ENCODE peak calls at places on chromosome 9, in four cellular contexts. One of them, this sample, is unnamed.

GRCh38 chr9:91411096-91411771 is 12.4 kb downstream of the NFIL3 start:
- DNase-seq in cardiac fibroblast: peak
- DNase-seq in transverse colon: no peak
- DNase-seq in HFF-Myc: no peak
- DNase-seq in this sample: no peak

GRCh38 chr9:79465171-79465570 is 106.6 kb upstream of the TLE4 start:
- DNase-seq in cardiac fibroblast: no peak
- DNase-seq in transverse colon: no peak
- DNase-seq in HFF-Myc: no peak
- DNase-seq in this sample: no peak

GRCh38 chr9:119533509-119533908 is 164.3 kb upstream of the BRINP1 start:
- DNase-seq in cardiac fibroblast: no peak
- DNase-seq in transverse colon: no peak
- DNase-seq in HFF-Myc: no peak
- DNase-seq in this sample: no peak

GRCh38 chr9:81625969-81626368 is 63.4 kb downstream of the TLE1 start:
- DNase-seq in cardiac fibroblast: no peak
- DNase-seq in transverse colon: no peak
- DNase-seq in HFF-Myc: no peak
- DNase-seq in this sample: no peak

GRCh38 chr9:5186416-5187169 is 1.2 kb upstream of the INSL6 start:
- DNase-seq in cardiac fibroblast: peak
- DNase-seq in transverse colon: peak
- DNase-seq in HFF-Myc: peak
- DNase-seq in this sample: peak

GRCh38 chr9:110029422-110029814 is 178.5 kb downstream of the C9orf152 start:
- DNase-seq in cardiac fibroblast: peak
- DNase-seq in transverse colon: no peak
- DNase-seq in HFF-Myc: peak
- DNase-seq in this sample: no peak

GRCh38 chr9:36063804-36064447 is 27.2 kb downstream of the RECK start:
- DNase-seq in cardiac fibroblast: peak
- DNase-seq in transverse colon: no peak
- DNase-seq in HFF-Myc: no peak
- DNase-seq in this sample: no peak

GRCh38 chr9:106019017-106019692 is 324.8 kb downstream of the TMEM38B start:
- DNase-seq in cardiac fibroblast: no peak
- DNase-seq in transverse colon: no peak
- DNase-seq in HFF-Myc: no peak
- DNase-seq in this sample: no peak

GRCh38 chr9:74497750-74498615 is 848 bp downstream of the RORB start:
- DNase-seq in cardiac fibroblast: peak
- DNase-seq in transverse colon: no peak
- DNase-seq in HFF-Myc: no peak
- DNase-seq in this sample: no peak

GRCh38 chr9:136095495-136096058 is 488 bp upstream of the NACC2 start:
- DNase-seq in cardiac fibroblast: peak
- DNase-seq in transverse colon: no peak
- DNase-seq in HFF-Myc: no peak
- DNase-seq in this sample: no peak

GRCh38 chr9:94632736-94633135 is 6.6 kb downstream of the FBP1 start:
- DNase-seq in cardiac fibroblast: no peak
- DNase-seq in transverse colon: no peak
- DNase-seq in HFF-Myc: no peak
- DNase-seq in this sample: no peak

GRCh38 chr9:71774917-71775316 is 6.6 kb upstream of the CEMIP2 start:
- DNase-seq in cardiac fibroblast: no peak
- DNase-seq in transverse colon: no peak
- DNase-seq in HFF-Myc: no peak
- DNase-seq in this sample: no peak

GRCh38 chr9:20621553-20622329 is 558 bp downstream of the MLLT3 start:
- DNase-seq in cardiac fibroblast: peak
- DNase-seq in transverse colon: peak
- DNase-seq in HFF-Myc: peak
- DNase-seq in this sample: peak

GRCh38 chr9:35051069-35051967 is 21.1 kb downstream of the VCP start:
- DNase-seq in cardiac fibroblast: peak
- DNase-seq in transverse colon: peak
- DNase-seq in HFF-Myc: no peak
- DNase-seq in this sample: peak

GRCh38 chr9:77708416-77708815 is 60.3 kb upstream of the GNA14 start:
- DNase-seq in cardiac fibroblast: peak
- DNase-seq in transverse colon: no peak
- DNase-seq in HFF-Myc: no peak
- DNase-seq in this sample: no peak

GRCh38 chr9:86944974-86945867 is 2.1 kb downstream of the GAS1 start:
- DNase-seq in cardiac fibroblast: peak
- DNase-seq in transverse colon: no peak
- DNase-seq in HFF-Myc: no peak
- DNase-seq in this sample: no peak

GRCh38 chr9:18596920-18597319 is 123.0 kb downstream of the ADAMTSL1 start:
- DNase-seq in cardiac fibroblast: peak
- DNase-seq in transverse colon: no peak
- DNase-seq in HFF-Myc: no peak
- DNase-seq in this sample: no peak
- H3K4me3 ChIP-seq in cardiac fibroblast: no peak
- H3K4me3 ChIP-seq in transverse colon: no peak
- H3K4me3 ChIP-seq in HFF-Myc: no peak
- H3K4me3 ChIP-seq in this sample: no peak

DNA sequence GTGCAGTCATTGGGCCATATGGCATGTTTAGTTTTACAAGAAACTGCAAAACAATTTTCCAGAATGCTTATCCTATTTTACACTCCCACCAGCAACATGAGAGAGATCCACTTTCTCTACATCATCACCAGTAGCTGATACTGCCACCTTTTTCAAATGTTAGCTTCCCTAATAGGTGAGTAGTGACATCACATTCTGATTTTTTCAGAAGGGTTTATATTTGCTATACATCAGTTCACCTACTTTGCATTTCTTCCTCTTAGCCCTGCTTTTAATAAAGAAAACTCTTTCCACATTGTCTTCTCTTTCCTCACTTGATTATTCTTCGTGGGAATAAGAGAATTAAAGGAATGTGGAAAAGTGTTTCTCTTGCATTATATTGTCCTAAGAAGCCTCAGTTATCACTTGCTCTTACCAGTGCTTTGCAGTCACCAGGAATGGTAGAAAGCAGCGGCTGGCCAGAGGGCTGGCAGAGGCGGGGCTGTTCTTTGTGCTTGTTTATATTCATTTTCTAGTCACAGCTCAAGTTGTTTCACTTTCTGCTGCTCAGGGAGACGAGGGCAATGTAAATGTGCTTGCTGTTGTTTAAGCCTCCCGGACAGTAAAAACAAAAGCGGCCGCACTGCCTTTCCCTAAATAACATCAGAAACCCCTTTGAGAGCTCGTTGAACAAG is 164.8 kb downstream of the HSD17B3 start:
- DNase-seq in cardiac fibroblast: peak
- DNase-seq in transverse colon: peak
- DNase-seq in HFF-Myc: no peak
- DNase-seq in this sample: no peak
- H3K4me3 ChIP-seq in cardiac fibroblast: peak
- H3K4me3 ChIP-seq in transverse colon: peak
- H3K4me3 ChIP-seq in HFF-Myc: no peak
- H3K4me3 ChIP-seq in this sample: no peak

GRCh38 chr9:92896037-92896436 is 18.2 kb upstream of the ZNF484 start:
- DNase-seq in cardiac fibroblast: no peak
- DNase-seq in transverse colon: no peak
- DNase-seq in HFF-Myc: no peak
- DNase-seq in this sample: no peak

GRCh38 chr9:92890761-92891160 is 12.9 kb upstream of the ZNF484 start:
- DNase-seq in cardiac fibroblast: no peak
- DNase-seq in transverse colon: no peak
- DNase-seq in HFF-Myc: no peak
- DNase-seq in this sample: no peak

GRCh38 chr9:92897323-92897722 is 19.5 kb upstream of the ZNF484 start:
- DNase-seq in cardiac fibroblast: no peak
- DNase-seq in transverse colon: no peak
- DNase-seq in HFF-Myc: no peak
- DNase-seq in this sample: no peak

GRCh38 chr9:92894711-92895362 is 17.0 kb upstream of the ZNF484 start:
- DNase-seq in cardiac fibroblast: no peak
- DNase-seq in transverse colon: no peak
- DNase-seq in HFF-Myc: no peak
- DNase-seq in this sample: no peak
- H3K4me3 ChIP-seq in cardiac fibroblast: no peak
- H3K4me3 ChIP-seq in transverse colon: no peak
- H3K4me3 ChIP-seq in HFF-Myc: no peak
- H3K4me3 ChIP-seq in this sample: no peak

GRCh38 chr9:121073038-121073437 is 1.7 kb upstream of the CNTRL start:
- DNase-seq in cardiac fibroblast: peak
- DNase-seq in transverse colon: peak
- DNase-seq in HFF-Myc: peak
- DNase-seq in this sample: no peak
- H3K4me3 ChIP-seq in cardiac fibroblast: no peak
- H3K4me3 ChIP-seq in transverse colon: no peak
- H3K4me3 ChIP-seq in HFF-Myc: peak
- H3K4me3 ChIP-seq in this sample: no peak

GRCh38 chr9:126335837-126336236 is 9.2 kb downstream of the MVB12B start:
- DNase-seq in cardiac fibroblast: no peak
- DNase-seq in transverse colon: no peak
- DNase-seq in HFF-Myc: no peak
- DNase-seq in this sample: no peak

GRCh38 chr9:126328415-126328814 is 1.8 kb downstream of the MVB12B start:
- DNase-seq in cardiac fibroblast: no peak
- DNase-seq in transverse colon: no peak
- DNase-seq in HFF-Myc: no peak
- DNase-seq in this sample: no peak

GRCh38 chr9:126329476-126330275 is 3.0 kb downstream of the MVB12B start:
- DNase-seq in cardiac fibroblast: no peak
- DNase-seq in transverse colon: peak
- DNase-seq in HFF-Myc: no peak
- DNase-seq in this sample: peak

GRCh38 chr9:126334626-126335621 is 8.3 kb downstream of the MVB12B start:
- DNase-seq in cardiac fibroblast: peak
- DNase-seq in transverse colon: no peak
- DNase-seq in HFF-Myc: no peak
- DNase-seq in this sample: no peak

GRCh38 chr9:126331964-126332748 is 5.5 kb downstream of the MVB12B start:
- DNase-seq in cardiac fibroblast: no peak
- DNase-seq in transverse colon: no peak
- DNase-seq in HFF-Myc: no peak
- DNase-seq in this sample: no peak
- H3K4me3 ChIP-seq in cardiac fibroblast: no peak
- H3K4me3 ChIP-seq in transverse colon: no peak
- H3K4me3 ChIP-seq in HFF-Myc: no peak
- H3K4me3 ChIP-seq in this sample: no peak

DNA sequence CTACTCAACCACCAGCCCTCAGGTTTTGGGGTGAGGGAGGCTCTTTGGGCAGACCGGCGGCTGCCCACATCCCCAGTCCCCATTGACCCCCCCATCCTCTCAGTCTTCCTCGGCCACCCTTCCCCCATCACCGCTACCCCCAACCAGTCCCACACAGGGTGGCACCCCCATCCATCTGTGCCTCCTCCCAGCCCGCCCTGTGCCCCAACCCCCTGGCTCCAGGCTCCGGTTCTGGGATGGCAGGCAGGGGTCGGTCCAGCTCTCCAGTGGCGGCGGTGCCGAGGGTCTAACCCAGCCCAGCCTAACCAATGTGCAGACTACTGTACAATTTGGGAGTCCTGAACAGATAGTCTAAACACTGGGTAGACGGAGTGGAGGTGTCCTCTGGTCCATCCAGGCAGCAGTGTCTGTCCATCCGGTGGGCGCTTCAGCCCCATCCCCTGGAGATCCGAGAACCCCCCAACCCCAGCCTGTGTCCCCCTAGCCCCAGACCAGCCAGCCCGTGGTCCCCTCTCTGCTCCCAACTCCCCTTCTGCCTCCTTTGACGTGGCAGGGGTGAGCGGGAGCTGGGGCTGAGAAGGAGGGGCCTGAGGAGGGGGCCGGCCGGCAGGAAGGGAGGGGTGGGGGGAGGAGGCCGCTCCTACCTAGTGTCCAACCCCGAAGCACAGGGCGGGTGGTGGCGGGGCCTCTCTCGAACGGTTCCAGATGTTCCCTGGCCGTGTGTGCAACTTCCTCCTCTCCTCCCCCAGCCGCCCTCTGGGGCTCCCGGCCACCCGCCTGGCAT is 31.2 kb downstream of the GOLGA2 start:
- DNase-seq in cardiac fibroblast: peak
- DNase-seq in transverse colon: peak
- DNase-seq in HFF-Myc: peak
- DNase-seq in this sample: no peak
- H3K4me3 ChIP-seq in cardiac fibroblast: peak
- H3K4me3 ChIP-seq in transverse colon: peak
- H3K4me3 ChIP-seq in HFF-Myc: peak
- H3K4me3 ChIP-seq in this sample: no peak

GRCh38 chr9:22211588-22212360 is 202.7 kb upstream of the CDKN2B start:
- DNase-seq in cardiac fibroblast: peak
- DNase-seq in transverse colon: no peak
- DNase-seq in HFF-Myc: peak
- DNase-seq in this sample: no peak

GRCh38 chr9:22206833-22207232 is 197.7 kb upstream of the CDKN2B start:
- DNase-seq in cardiac fibroblast: no peak
- DNase-seq in transverse colon: no peak
- DNase-seq in HFF-Myc: no peak
- DNase-seq in this sample: no peak

GRCh38 chr9:22210936-22211335 is 201.8 kb upstream of the CDKN2B start:
- DNase-seq in cardiac fibroblast: no peak
- DNase-seq in transverse colon: no peak
- DNase-seq in HFF-Myc: no peak
- DNase-seq in this sample: no peak

GRCh38 chr9:22210262-22210661 is 201.2 kb upstream of the CDKN2B start:
- DNase-seq in cardiac fibroblast: no peak
- DNase-seq in transverse colon: no peak
- DNase-seq in HFF-Myc: no peak
- DNase-seq in this sample: no peak

GRCh38 chr9:22208846-22209585 is 199.9 kb upstream of the CDKN2B start:
- DNase-seq in cardiac fibroblast: no peak
- DNase-seq in transverse colon: no peak
- DNase-seq in HFF-Myc: no peak
- DNase-seq in this sample: no peak
- H3K4me3 ChIP-seq in cardiac fibroblast: no peak
- H3K4me3 ChIP-seq in transverse colon: no peak
- H3K4me3 ChIP-seq in HFF-Myc: no peak
- H3K4me3 ChIP-seq in this sample: no peak